ENCODE peak calls at places on chromosomes 4 and X, in seven cellular contexts. S is amniotic epithelial cell; Y is activated T-cell treated with anti-CD3 and anti-CD28 coated beads, Interleukin-2, amount 50 U/mL, for 4 hours; Q is activated CD4-positive, alpha-beta T cell treated with anti-CD3 and anti-CD28 coated beads for 48 hours; T is activated naive CD8-positive, alpha-beta T cell treated with anti-CD3 and anti-CD28 coated beads, Interleukin-2, amount 50 U/mL, for 24 hours; N is SK-N-DZ; L is DND-41. U is an unnamed sample.

GRCh38 chr4:53960843-53961242 is 103.6 kb downstream of the CHIC2 start:
- DNase-seq in S (no peak), Y (no peak), Q (no peak), T (no peak), N (no peak), L (no peak), U (no peak)

GRCh38 chrX:136814847-136815634 is 34.3 kb upstream of the ARHGEF6 start:
- DNase-seq in S (no peak), Y (no peak), Q (no peak), T (no peak), N (no peak), L (no peak), U (no peak)

GRCh38 chr4:80138556-80139538 is 58.5 kb upstream of the PRDM8 start:
- DNase-seq in S (peak), Y (peak), Q (peak), T (peak), N (no peak), L (peak), U (no peak)

GRCh38 chr4:38717604-38718003 is 53.6 kb downstream of the KLF3 start:
- DNase-seq in S (no peak), Y (no peak), Q (no peak), T (no peak), N (no peak), L (no peak), U (no peak)

GRCh38 chr4:74087481-74087880 is 11.5 kb downstream of the CXCL2 start:
- DNase-seq in S (no peak), Y (no peak), Q (no peak), T (no peak), N (no peak), L (no peak), U (no peak)

GRCh38 chr4:22190855-22191254 is 242.3 kb upstream of the KCNIP4 start:
- DNase-seq in S (peak), Y (no peak), Q (no peak), T (no peak), N (no peak), L (no peak), U (no peak)

GRCh38 chr4:37392540-37393255 is 148.2 kb downstream of the NWD2 start:
- DNase-seq in S (no peak), Y (no peak), Q (no peak), T (no peak), N (no peak), L (no peak), U (no peak)

GRCh38 chrX:39152106-39152649 is 350.9 kb downstream of the MID1IP1 start:
- DNase-seq in S (no peak), Y (no peak), Q (peak), T (peak), N (peak), L (peak), U (peak)

GRCh38 chrX:46628406-46629371 is 55.1 kb downstream of the CHST7 start:
- DNase-seq in S (no peak), Y (no peak), Q (peak), T (peak), N (no peak), L (no peak), U (no peak)

GRCh38 chrX:140713174-140713539 is 3.6 kb downstream of the LINC00632 start:
- DNase-seq in S (no peak), Y (no peak), Q (no peak), T (no peak), N (no peak), L (no peak), U (no peak)

GRCh38 chr4:173752610-173753009 is 222.6 kb upstream of the HAND2 start:
- DNase-seq in S (no peak), Y (no peak), Q (peak), T (peak), N (no peak), L (peak), U (no peak)

GRCh38 chr4:54226399-54227260 is 2.5 kb upstream of the PDGFRA start:
- DNase-seq in S (peak), Y (no peak), Q (peak), T (peak), N (no peak), L (no peak), U (no peak)

GRCh38 chr4:36771411-36772153 is 473.0 kb upstream of the NWD2 start:
- DNase-seq in S (no peak), Y (no peak), Q (no peak), T (no peak), N (no peak), L (no peak), U (no peak)

GRCh38 chr4:68905598-68906237 is 45.9 kb downstream of the UGT2A3 start:
- DNase-seq in S (no peak), Y (no peak), Q (no peak), T (no peak), N (no peak), L (no peak), U (peak)

GRCh38 chr4:10643600-10644425 is 40.8 kb downstream of the CLNK start:
- DNase-seq in S (no peak), Y (no peak), Q (no peak), T (no peak), N (no peak), L (no peak), U (no peak)

GRCh38 chr4:130172156-130172555 is 1076.2 kb downstream of the C4orf33 start:
- DNase-seq in S (peak), Y (no peak), Q (no peak), T (no peak), N (no peak), L (no peak), U (no peak)

GRCh38 chrX:39653656-39654055 is 444.1 kb downstream of the BCOR start:
- DNase-seq in S (peak), Y (no peak), Q (no peak), T (no peak), N (no peak), L (no peak), U (no peak)

GRCh38 chr4:139630991-139631390 is 34.6 kb upstream of the MGST2 start:
- DNase-seq in S (no peak), Y (no peak), Q (no peak), T (no peak), N (no peak), L (no peak), U (no peak)

GRCh38 chr4:17635056-17635455 is 20.6 kb downstream of the MED28 start:
- DNase-seq in S (no peak), Y (no peak), Q (no peak), T (no peak), N (no peak), L (no peak), U (no peak)

GRCh38 chr4:105543881-105544280 is 8.5 kb upstream of the ARHGEF38 start:
- DNase-seq in S (no peak), Y (no peak), Q (no peak), T (no peak), N (no peak), L (no peak), U (no peak)

GRCh38 chr4:185317880-185318279 is 77.8 kb downstream of the LRP2BP start:
- DNase-seq in S (no peak), Y (no peak), Q (no peak), T (no peak), N (no peak), L (no peak), U (no peak)

GRCh38 chr4:7736436-7737267 is 203.0 kb downstream of the AFAP1 start:
- DNase-seq in S (no peak), Y (no peak), Q (no peak), T (no peak), N (no peak), L (no peak), U (no peak)

GRCh38 chr4:73844806-73845205 is 8.3 kb upstream of the PF4V1 start:
- DNase-seq in S (no peak), Y (no peak), Q (no peak), T (no peak), N (no peak), L (no peak), U (no peak)

GRCh38 chrX:115364625-115365024 is 75.1 kb downstream of the LUZP4 start:
- DNase-seq in S (peak), Y (no peak), Q (no peak), T (no peak), N (no peak), L (no peak), U (no peak)

GRCh38 chr4:41362647-41363383 is 106.1 kb downstream of the UCHL1 start:
- DNase-seq in S (no peak), Y (no peak), Q (no peak), T (no peak), N (no peak), L (no peak), U (no peak)

GRCh38 chrX:42615161-42615563 is 162.8 kb downstream of the PPP1R2C start:
- DNase-seq in S (no peak), Y (no peak), Q (peak), T (peak), N (no peak), L (peak), U (no peak)

GRCh38 chr4:38601916-38602291 is 62.1 kb upstream of the KLF3 start:
- DNase-seq in S (no peak), Y (no peak), Q (no peak), T (no peak), N (no peak), L (no peak), U (no peak)

GRCh38 chr4:70640192-70640591 is 11.6 kb downstream of the ENAM start:
- DNase-seq in S (no peak), Y (no peak), Q (no peak), T (no peak), N (no peak), L (no peak), U (no peak)

GRCh38 chrX:48937065-48937907 is 18.5 kb upstream of the PIM2 start:
- DNase-seq in S (peak), Y (peak), Q (peak), T (peak), N (no peak), L (peak), U (no peak)

GRCh38 chr4:8297691-8298485 is 28.3 kb downstream of the HTRA3 start:
- DNase-seq in S (peak), Y (no peak), Q (no peak), T (no peak), N (no peak), L (no peak), U (no peak)

GRCh38 chrX:150506486-150506885 is 61.9 kb upstream of the MTM1 start:
- DNase-seq in S (no peak), Y (no peak), Q (no peak), T (no peak), N (no peak), L (no peak), U (no peak)

GRCh38 chr4:140198942-140199341 is 45.0 kb upstream of the MAML3 start:
- DNase-seq in S (no peak), Y (no peak), Q (no peak), T (no peak), N (no peak), L (no peak), U (no peak)

U was measured in progenitor cell of endocrine pancreas.